ENCODE peak calls at places on chromosome 20, in six cellular contexts. K is IMR-90, M is uterus, P is transverse colon, I is GM12878, T is SK-N-SH. H is an unnamed sample. For H3K4me1 and H3K27me3, the result is how much of the 10 kb centered on the place peaks cover.

GRCh38 chr20:32521780-32522524 is 63.2 kb downstream of the NOL4L start:
- DNase-seq in P (peak), I (no peak), M (peak), T (peak), K (peak), H (no peak)

GRCh38 chr20:5569021-5569420 is 181.2 kb upstream of the SHLD1 start:
- DNase-seq in M (peak), I (no peak), K (peak), P (peak), T (peak), H (no peak)

GRCh38 chr20:29873946-29874345 is 1383.5 kb upstream of the DEFB115 start:
- DNase-seq in T (peak), P (peak), M (no peak), I (no peak), K (peak), H (peak)

GRCh38 chr20:56554869-56555268 is 21.8 kb downstream of the FAM209B start:
- DNase-seq in M (peak), K (peak), T (no peak), I (peak), P (peak), H (peak)

GRCh38 chr20:53786071-53786444 is 192.4 kb upstream of the ZNF217 start:
- DNase-seq in T (no peak), I (no peak), M (no peak), P (no peak), K (no peak), H (no peak)

GRCh38 chr20:64057628-64058498 is 5.1 kb upstream of the TCEA2 start:
- DNase-seq in P (peak), T (peak), I (no peak), M (peak), K (peak), H (peak)

GRCh38 chr20:63241272-63241671 is 5.6 kb downstream of the BIRC7 start:
- DNase-seq in K (no peak), M (no peak), I (no peak), P (no peak), T (no peak), H (no peak)

GRCh38 chr20:49569403-49570115 is 1.6 kb upstream of the PTGIS start:
- DNase-seq in K (peak), M (peak), T (no peak), I (no peak), P (no peak), H (no peak)

GRCh38 chr20:50017160-50017559 is 34.4 kb downstream of the SNAI1 start:
- DNase-seq in P (no peak), T (no peak), M (no peak), K (no peak), I (no peak), H (no peak)

GRCh38 chr20:64065973-64066341 is 3.0 kb downstream of the TCEA2 start:
- DNase-seq in P (peak), K (peak), M (no peak), T (no peak), I (peak), H (no peak)

GRCh38 chr20:46797201-46797600 is 87.8 kb downstream of the SLC2A10 start:
- DNase-seq in M (no peak), P (no peak), T (no peak), K (no peak), I (no peak), H (no peak)

GRCh38 chr20:11745160-11745559 is 172.5 kb upstream of the BTBD3 start:
- DNase-seq in P (no peak), K (no peak), I (no peak), M (no peak), T (no peak), H (no peak)

GRCh38 chr20:11676618-11677289 is 240.9 kb upstream of the BTBD3 start:
- DNase-seq in M (no peak), K (peak), I (no peak), P (peak), T (peak), H (peak)

GRCh38 chr20:33789109-33789857 is 21.9 kb upstream of the CHMP4B start:
- DNase-seq in I (no peak), T (peak), K (peak), M (peak), P (peak), H (peak)

GRCh38 chr20:17610566-17611289 is 40.9 kb downstream of the DSTN start:
- DNase-seq in I (no peak), K (no peak), T (peak), M (no peak), P (peak), H (peak)

GRCh38 chr20:13458860-13459451 is 179.8 kb downstream of the TASP1 start:
- DNase-seq in P (peak), I (no peak), M (no peak), K (peak), T (peak), H (no peak)

GRCh38 chr20:6053776-6054688 is at the start of gene LRRN4:
- DNase-seq in I (no peak), M (no peak), P (no peak), T (no peak), K (peak), H (no peak)

GRCh38 chr20:13284830-13285229 is 63.8 kb downstream of the ISM1 start:
- DNase-seq in I (no peak), T (no peak), M (no peak), P (no peak), K (no peak), H (no peak)

GRCh38 chr20:46406986-46407670 is 713 bp upstream of the ELMO2 start:
- DNase-seq in I (peak), M (peak), P (peak), T (peak), K (peak), H (peak)

GRCh38 chr20:63132715-63133471 is 83.0 kb downstream of the YTHDF1 start:
- DNase-seq in M (no peak), T (no peak), I (no peak), P (no peak), K (no peak), H (peak)

GRCh38 chr20:61630240-61630650 is 378.2 kb downstream of the CDH4 start:
- DNase-seq in K (no peak), M (no peak), T (no peak), P (no peak), I (no peak), H (no peak)

GRCh38 chr20:4297141-4297826 is 281.9 kb upstream of the RNF24 start:
- DNase-seq in P (no peak), M (peak), T (no peak), I (no peak), K (peak), H (no peak)

GRCh38 chr20:2137552-2138201 is 36.0 kb downstream of the STK35 start:
- DNase-seq in K (peak), I (no peak), T (no peak), M (no peak), P (no peak), H (no peak)

GRCh38 chr20:841568-842546 is 8.3 kb downstream of the FAM110A start:
- DNase-seq in K (no peak), M (no peak), I (no peak), P (peak), T (no peak), H (peak)
- H3K4me1 ChIP-seq in K (under half), M (under half), I (under half), P (under half), T (under half), H (half or more)

GRCh38 chr20:23454816-23455215 is 2.1 kb upstream of the CST11 start:
- DNase-seq in T (no peak), I (no peak), P (no peak), M (no peak), K (no peak), H (no peak)
- TF ChIP-seq CTCF in T (no peak), I (no peak), P (no peak), M (no peak), K (no peak), H (no peak)

GRCh38 chr20:38645980-38646858 is 44.6 kb downstream of the ARHGAP40 start:
- DNase-seq in M (peak), T (peak), K (peak), I (peak), P (peak), H (peak)
- H3K27me3 ChIP-seq in M (under half), T (under half), K (under half), I (under half), P (half or more), H (half or more)

GRCh38 chr20:58130574-58130973 is 97.9 kb downstream of the ANKRD60 start:
- DNase-seq in P (no peak), K (no peak), T (no peak), M (peak), I (no peak), H (no peak)

GRCh38 chr20:58129736-58130135 is 98.7 kb downstream of the ANKRD60 start:
- DNase-seq in T (no peak), M (peak), K (no peak), P (no peak), I (no peak), H (no peak)

GRCh38 chr20:58131581-58132142 is 96.8 kb downstream of the ANKRD60 start:
- DNase-seq in K (peak), T (no peak), M (peak), P (no peak), I (no peak), H (no peak)

GRCh38 chr20:58130156-58130555 is 98.3 kb downstream of the ANKRD60 start:
- DNase-seq in T (no peak), I (no peak), K (no peak), P (no peak), M (peak), H (no peak)

DNA sequence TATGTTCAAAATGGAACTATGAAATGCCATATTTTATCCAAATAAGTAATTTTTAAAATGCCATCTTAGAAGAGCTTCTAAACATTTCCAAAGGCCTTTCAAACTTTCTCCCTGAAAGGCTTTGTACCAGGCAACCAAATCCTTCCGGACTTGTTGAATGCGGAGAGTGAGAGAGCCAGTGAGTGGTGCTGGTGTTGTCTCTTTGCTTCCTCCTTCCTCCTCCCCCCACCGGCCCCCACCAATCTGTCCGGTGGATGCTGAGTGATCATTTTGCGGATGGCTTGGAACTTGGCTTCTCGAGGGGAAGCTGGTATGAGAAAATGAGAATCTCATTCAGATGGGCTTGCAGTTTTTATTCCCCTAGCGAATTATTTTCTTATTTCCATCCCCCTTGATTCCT is 97.3 kb downstream of the ANKRD60 start:
- DNase-seq in K (no peak), P (no peak), I (no peak), T (no peak), M (peak), H (no peak)
- H3K4me1 ChIP-seq in K (under half), P (under half), I (under half), T (under half), M (under half), H (under half)

GRCh38 chr20:59349277-59349676 is 48.9 kb downstream of the EDN3 start:
- DNase-seq in T (no peak), I (no peak), K (no peak), P (no peak), M (no peak), H (no peak)
- TF ChIP-seq CTCF in T (no peak), I (no peak), K (no peak), P (no peak), M (no peak), H (no peak)